ENCODE peak calls at places on chromosome 9, in four cellular contexts. P is T-helper 2 cell, S is Right ventricle myocardium superior, Y is AG09319. L is an unnamed sample.

GRCh38 chr9:86613943-86614342 is 259.7 kb upstream of the TUT7 start:
- DNase-seq in Y (no peak), P (no peak), S (no peak), L (no peak)

GRCh38 chr9:79280691-79281090 is 291.1 kb upstream of the TLE4 start:
- DNase-seq in Y (no peak), P (no peak), S (no peak), L (no peak)

GRCh38 chr9:14027114-14027812 is 286.7 kb downstream of the NFIB start:
- DNase-seq in S (peak; percentile 62), Y (no peak), P (no peak), L (no peak)

GRCh38 chr9:89815903-89816573 is 211.2 kb downstream of the GADD45G start:
- DNase-seq in Y (no peak), S (peak; percentile 75), P (no peak), L (no peak)

GRCh38 chr9:129139993-129140396 is 28.8 kb downstream of the PTPA start:
- DNase-seq in S (peak; percentile 93), Y (peak; percentile 100), P (peak; percentile 66), L (peak; percentile 90)

GRCh38 chr9:12069366-12069765 is 623.8 kb upstream of the TYRP1 start:
- DNase-seq in P (no peak), Y (no peak), S (no peak), L (no peak)

GRCh38 chr9:69762527-69762926 is 2.7 kb upstream of the PTAR1 start:
- DNase-seq in S (no peak), Y (no peak), P (no peak), L (no peak)

GRCh38 chr9:20646656-20647055 is 24.4 kb upstream of the MLLT3 start:
- DNase-seq in Y (no peak), P (no peak), S (no peak), L (no peak)

GRCh38 chr9:93597142-93597706 is 20.8 kb downstream of the PHF2 start:
- DNase-seq in S (no peak), Y (no peak), P (no peak), L (no peak)

GRCh38 chr9:89387970-89388867 is 69.9 kb downstream of the SECISBP2 start:
- DNase-seq in S (peak; percentile 75), Y (peak; percentile 80), P (no peak), L (no peak)